ENCODE peak calls at places on chromosomes 6 and 20, in ten cellular contexts. L is D341Med; K is mesothelial cell of epicardium; V is progenitor cell of endocrine pancreas; J is right lobe of liver; P is GM23248; E is dermis microvascular lymphatic vessel endothelial cell; R is activated naive CD4-positive, alpha-beta T cell; B is effector CD8-positive, alpha-beta T cell; X is OCI-LY7. O is an unnamed sample.

GRCh38 chr6:161830866-161831600 is 557.2 kb upstream of the AGPAT4 start:
- DNase-seq in L (no peak), K (no peak), V (no peak), J (no peak), P (no peak), E (no peak), R (no peak), B (no peak), X (no peak), O (no peak)

GRCh38 chr6:155813548-155813947 is 357.9 kb upstream of the NOX3 start:
- DNase-seq in L (no peak), K (no peak), V (no peak), J (no peak), P (no peak), E (no peak), R (no peak), B (no peak), X (no peak), O (no peak)

GRCh38 chr6:16398587-16398986 is 160.2 kb downstream of the GMPR start:
- DNase-seq in L (no peak), K (no peak), V (no peak), J (no peak), P (peak), E (no peak), R (no peak), B (no peak), X (no peak), O (no peak)

GRCh38 chr20:19583532-19584175 is 174.4 kb upstream of the RIN2 start:
- DNase-seq in L (peak), K (peak), V (peak), J (peak), P (peak), E (peak), R (peak), B (no peak), X (peak), O (peak)

GRCh38 chr6:107819976-107820551 is 4.0 kb downstream of the SCML4 start:
- DNase-seq in L (no peak), K (no peak), V (no peak), J (no peak), P (peak), E (no peak), R (peak), B (no peak), X (no peak), O (peak)

GRCh38 chr6:82397962-82398692 is 34.5 kb downstream of the TPBG start:
- DNase-seq in L (no peak), K (no peak), V (no peak), J (no peak), P (peak), E (no peak), R (no peak), B (no peak), X (no peak), O (peak)

GRCh38 chr20:37670426-37670825 is 23.4 kb upstream of the CTNNBL1 start:
- DNase-seq in L (no peak), K (no peak), V (no peak), J (no peak), P (peak), E (no peak), R (no peak), B (no peak), X (no peak), O (no peak)

GRCh38 chr6:33076406-33076934 is 680 bp downstream of the HLA-DPB1 start:
- DNase-seq in L (no peak), K (no peak), V (no peak), J (no peak), P (no peak), E (no peak), R (no peak), B (no peak), X (no peak), O (no peak)

GRCh38 chr20:52833901-52834300 is 138.3 kb upstream of the TSHZ2 start:
- DNase-seq in L (no peak), K (no peak), V (no peak), J (peak), P (no peak), E (no peak), R (no peak), B (no peak), X (no peak), O (peak)

GRCh38 chr20:52905235-52905634 is 66.9 kb upstream of the TSHZ2 start:
- DNase-seq in L (no peak), K (no peak), V (no peak), J (no peak), P (no peak), E (no peak), R (no peak), B (no peak), X (no peak), O (no peak)

GRCh38 chr6:54018722-54019121 is 92.5 kb upstream of the MLIP start:
- DNase-seq in L (no peak), K (no peak), V (no peak), J (no peak), P (no peak), E (no peak), R (no peak), B (no peak), X (no peak), O (no peak)

GRCh38 chr20:63701329-63702035 is 5.0 kb downstream of the TNFRSF6B start:
- DNase-seq in L (peak), K (peak), V (no peak), J (peak), P (no peak), E (no peak), R (no peak), B (no peak), X (no peak), O (no peak)

GRCh38 chr6:43627008-43627825 is 1.8 kb downstream of the GTPBP2 start:
- DNase-seq in L (no peak), K (no peak), V (no peak), J (peak), P (peak), E (peak), R (no peak), B (no peak), X (no peak), O (peak)

GRCh38 chr6:22892452-22892851 is 323.1 kb downstream of the HDGFL1 start:
- DNase-seq in L (no peak), K (no peak), V (no peak), J (no peak), P (peak), E (peak), R (no peak), B (no peak), X (no peak), O (no peak)

GRCh38 chr6:112330071-112330876 is 16.9 kb upstream of the RFPL4B start:
- DNase-seq in L (no peak), K (no peak), V (no peak), J (no peak), P (peak), E (peak), R (no peak), B (no peak), X (no peak), O (no peak)

O was measured in T47D.